ENCODE peak calls at places on chromosome 21, in four cellular contexts. F is body of pancreas, H is HCT116, W is GM12864. D is an unnamed sample.

GRCh38 chr21:41703857-41704501 is 62.9 kb downstream of the RIPK4 start:
- DNase-seq in W (no peak), H (no peak), F (peak; percentile 54), D (no peak)

GRCh38 chr21:46421191-46421750 is 37.4 kb upstream of the DIP2A start:
- DNase-seq in W (no peak), F (no peak), H (no peak), D (no peak)

GRCh38 chr21:18294100-18294499 is 49.5 kb downstream of the CHODL start:
- DNase-seq in H (no peak), W (no peak), F (no peak), D (no peak)

GRCh38 chr21:35044770-35045538 is 4.1 kb downstream of the RUNX1 start:
- DNase-seq in W (no peak), H (no peak), F (no peak), D (no peak)

GRCh38 chr21:36478941-36479340 is 981 bp downstream of the CLDN14 start:
- DNase-seq in W (no peak), H (no peak), F (no peak), D (no peak)

GRCh38 chr21:39807738-39808137 is 59.5 kb upstream of the PCP4 start:
- DNase-seq in W (no peak), H (no peak), F (no peak), D (no peak)

GRCh38 chr21:35113064-35113463 is 64.0 kb upstream of the RUNX1 start:
- DNase-seq in W (no peak), H (no peak), F (no peak), D (no peak)

GRCh38 chr21:32377991-32378390 is 14.8 kb downstream of the URB1 start:
- DNase-seq in F (no peak), W (no peak), H (no peak), D (no peak)

GRCh38 chr21:35323947-35324346 is 274.8 kb upstream of the RUNX1 start:
- DNase-seq in F (no peak), W (no peak), H (no peak), D (no peak)

GRCh38 chr21:36610201-36610600 is 88.7 kb upstream of the SIM2 start:
- DNase-seq in F (no peak), H (no peak), W (no peak), D (no peak)

GRCh38 chr21:28938726-28939125 is 54.0 kb downstream of the LTN1 start:
- DNase-seq in W (no peak), F (no peak), H (no peak), D (no peak)

GRCh38 chr21:43609501-43610340 is 49.6 kb downstream of the HSF2BP start:
- DNase-seq in W (no peak), H (no peak), F (peak; percentile 45), D (peak; percentile 58)

GRCh38 chr21:31395268-31395667 is 51.2 kb upstream of the TIAM1 start:
- DNase-seq in F (no peak), H (no peak), W (no peak), D (no peak)

GRCh38 chr21:15552914-15553491 is 176.8 kb upstream of the USP25 start:
- DNase-seq in W (no peak), F (no peak), H (no peak), D (no peak)

GRCh38 chr21:46066843-46067331 is 31.0 kb upstream of the COL6A2 start:
- DNase-seq in F (no peak), W (no peak), H (no peak), D (peak; percentile 31)

GRCh38 chr21:29953072-29953471 is 13.3 kb upstream of the GRIK1 start:
- DNase-seq in W (no peak), H (no peak), F (no peak), D (no peak)

GRCh38 chr21:22223385-22223784 is 1225.2 kb downstream of the NCAM2 start:
- DNase-seq in W (no peak), H (no peak), F (no peak), D (no peak)

GRCh38 chr21:39613029-39613934 is 542 bp downstream of the B3GALT5 start:
- DNase-seq in H (no peak), W (no peak), F (no peak), D (no peak)

GRCh38 chr21:41228492-41228891 is 60.5 kb downstream of the BACE2 start:
- DNase-seq in H (no peak), F (no peak), W (no peak), D (no peak)

GRCh38 chr21:16551101-16551695 is 821.4 kb downstream of the USP25 start:
- DNase-seq in W (no peak), H (no peak), F (no peak), D (no peak)

GRCh38 chr21:32301596-32301995 is 2.9 kb downstream of the MRAP start:
- DNase-seq in H (no peak), W (no peak), F (no peak), D (no peak)

GRCh38 chr21:42724226-42724920 is 71.0 kb downstream of the PDE9A start:
- DNase-seq in F (no peak), W (no peak), H (peak; percentile 89), D (no peak)

GRCh38 chr21:45947716-45948255 is 33.8 kb upstream of the COL6A1 start:
- DNase-seq in W (no peak), H (no peak), F (no peak), D (no peak)

GRCh38 chr21:15250384-15250783 is 185.6 kb upstream of the NRIP1 start:
- DNase-seq in H (no peak), W (no peak), F (no peak), D (no peak)

GRCh38 chr21:31030367-31031106 is 7.7 kb downstream of the KRTAP19-8 start:
- DNase-seq in F (no peak), W (peak; percentile 39), H (no peak), D (no peak)

GRCh38 chr21:25362375-25363267 is 244.7 kb downstream of the MRPL39 start:
- DNase-seq in F (no peak), W (no peak), H (no peak), D (no peak)

GRCh38 chr21:25361765-25362164 is 245.5 kb downstream of the MRPL39 start:
- DNase-seq in F (no peak), W (no peak), H (no peak), D (no peak)

GRCh38 chr21:25361097-25361496 is 246.2 kb downstream of the MRPL39 start:
- DNase-seq in H (no peak), F (no peak), W (no peak), D (no peak)

GRCh38 chr21:25359724-25360123 is 247.6 kb downstream of the MRPL39 start:
- DNase-seq in W (no peak), H (no peak), F (no peak), D (no peak)

GRCh38 chr21:25360593-25360992 is 246.7 kb downstream of the MRPL39 start:
- DNase-seq in H (no peak), W (no peak), F (no peak), D (no peak)
- TF ChIP-seq CTCF in H (no peak), W (peak; percentile 40), F (no peak), D (no peak)

DNA sequence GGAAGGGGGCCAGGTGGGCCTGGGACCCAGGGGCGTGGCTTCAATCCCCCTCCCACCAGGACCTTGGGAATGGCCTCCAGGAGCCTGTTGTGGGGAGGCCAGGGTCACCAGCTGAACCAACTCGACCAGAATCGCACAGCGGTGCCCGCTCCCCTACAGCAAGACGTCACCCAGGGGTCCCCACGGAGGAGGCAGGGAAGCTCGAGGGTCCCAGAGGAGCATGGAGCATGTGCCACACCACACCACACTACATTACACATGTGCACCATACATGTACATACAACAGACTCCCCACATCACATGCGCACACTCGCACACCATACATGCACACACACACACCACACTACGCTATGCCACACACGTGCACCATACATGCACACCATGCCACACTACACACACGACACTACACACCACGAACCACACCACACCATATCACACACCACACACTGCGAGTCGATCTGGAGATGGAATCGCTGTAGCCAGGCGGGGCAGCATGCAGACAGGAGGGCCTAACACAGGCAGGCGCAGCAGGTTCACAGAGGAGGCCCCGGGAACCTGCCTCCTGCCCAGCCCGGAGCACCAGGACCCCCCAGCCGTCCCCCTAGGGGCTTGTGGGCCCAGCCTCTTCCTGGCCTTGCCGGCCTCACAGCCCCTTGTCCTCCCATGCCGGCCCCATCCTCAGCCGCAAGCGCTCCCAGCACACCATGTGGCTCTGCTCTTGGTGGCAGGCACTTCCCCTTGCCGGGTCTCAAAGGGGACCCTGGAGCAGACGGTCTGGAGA is 596 bp downstream of the ITGB2 start:
- DNase-seq in F (no peak), W (no peak), H (no peak), D (no peak)
- H3K4me3 ChIP-seq in F (no peak overlapping the region), W (peak overlapping the region; percentile 82), H (no peak overlapping the region), D (peak overlapping the region; percentile 20)

DNA sequence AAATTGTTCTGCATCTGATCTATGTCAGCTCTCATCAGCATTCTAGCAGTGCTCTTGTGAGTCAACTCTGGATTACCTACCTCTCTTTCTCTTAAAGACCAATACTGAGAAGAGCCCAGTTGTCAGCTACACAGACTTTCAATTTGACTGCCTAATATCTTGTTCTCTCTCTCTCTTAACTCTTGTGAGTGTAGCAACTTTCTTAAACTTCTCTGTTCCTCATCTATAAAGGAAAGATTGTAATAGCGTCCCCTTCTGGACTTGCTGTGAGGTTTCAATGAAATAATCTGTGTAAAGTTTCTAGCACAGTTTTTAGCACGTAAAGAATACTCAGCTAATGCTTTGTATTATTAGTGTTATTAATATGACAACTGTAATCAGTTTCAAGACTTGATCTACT is 499.3 kb upstream of the ADAMTS5 start:
- DNase-seq in H (no peak), F (no peak), W (no peak), D (no peak)
- TF ChIP-seq CTCF in H (no peak), F (no peak), W (no peak), D (no peak)

DNA sequence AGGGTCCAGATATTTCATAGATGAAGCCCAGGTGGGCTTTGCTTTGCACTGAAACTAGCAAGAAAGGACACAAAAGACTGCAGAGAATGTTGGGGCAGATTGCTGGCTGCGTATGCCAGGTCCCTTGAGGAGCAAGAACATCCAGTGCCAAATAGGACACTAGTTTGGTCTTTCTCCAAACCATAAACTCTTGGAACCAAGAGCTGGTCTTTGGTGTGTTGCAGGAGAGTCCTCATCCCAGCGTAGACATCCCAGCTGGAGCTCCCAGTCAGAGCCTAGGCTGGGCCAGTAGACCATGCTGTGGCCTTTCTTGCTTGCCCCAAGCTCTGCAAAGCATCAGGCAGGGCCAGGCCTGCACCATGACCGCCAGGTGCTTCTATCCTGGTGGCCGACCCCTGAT is 87.5 kb downstream of the ATP5PO start:
- DNase-seq in W (no peak), F (no peak), H (no peak), D (no peak)
- H3K4me3 ChIP-seq in W (no peak overlapping the region), F (no peak overlapping the region), H (no peak overlapping the region), D (no peak overlapping the region)

DNA sequence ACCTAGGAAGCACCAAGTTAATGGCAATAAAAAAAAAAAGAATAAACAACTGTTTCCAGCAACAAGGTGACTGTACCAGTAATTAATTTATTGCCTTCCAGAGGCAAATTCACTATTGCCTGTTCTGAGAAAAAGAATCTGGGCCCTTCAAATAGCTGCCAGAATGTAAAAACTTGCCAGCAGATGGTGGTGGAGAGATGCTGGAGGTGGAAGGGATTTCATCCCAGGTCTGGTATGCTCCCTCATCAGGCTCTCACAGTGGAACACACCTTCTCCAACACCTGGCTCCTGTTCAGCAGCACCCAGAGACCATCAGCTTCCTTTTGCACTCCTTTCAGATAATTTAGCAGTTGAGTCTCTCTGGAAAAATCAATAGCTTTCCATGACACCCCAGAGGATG is 792.9 kb upstream of the ADAMTS5 start:
- DNase-seq in W (no peak), F (no peak), H (no peak), D (no peak)
- TF ChIP-seq CTCF in W (no peak), F (no peak), H (no peak), D (no peak)